ENCODE peak calls at places on chromosomes 12 and 14, in four cellular contexts. D, A, S and J are unnamed samples.

GRCh38 chr12:78209851-78210493 is 379.3 kb downstream of the NAV3 start:
- DNase-seq in D (no peak), A (no peak), S (peak), J (peak)

GRCh38 chr14:101225116-101225728 is 321.7 kb upstream of the RTL1 start:
- DNase-seq in D (no peak), A (no peak), S (no peak), J (no peak)

GRCh38 chr14:102527255-102528232 is 18.0 kb upstream of the ANKRD9 start:
- DNase-seq in D (no peak), A (no peak), S (no peak), J (no peak)

GRCh38 chr12:102571889-102572288 is 91.5 kb upstream of the IGF1 start:
- DNase-seq in D (no peak), A (no peak), S (no peak), J (no peak)

GRCh38 chr14:100828448-100828834 is 2.5 kb downstream of the MEG3 start:
- DNase-seq in D (no peak), A (no peak), S (no peak), J (no peak)

GRCh38 chr14:67666733-67667132 is 7.7 kb downstream of the VTI1B start:
- DNase-seq in D (no peak), A (no peak), S (no peak), J (no peak)

GRCh38 chr12:99959549-99960170 is 25.1 kb downstream of the ANKS1B start:
- DNase-seq in D (no peak), A (no peak), S (no peak), J (no peak)

GRCh38 chr12:107096571-107096970 is 3.2 kb upstream of the CRY1 start:
- DNase-seq in D (no peak), A (no peak), S (no peak), J (no peak)

GRCh38 chr14:105974902-105975301 is 448.5 kb downstream of the TMEM121 start:
- DNase-seq in D (peak), A (no peak), S (no peak), J (no peak)

GRCh38 chr12:58576071-58576470 is 344.2 kb downstream of the LRIG3 start:
- DNase-seq in D (no peak), A (no peak), S (no peak), J (no peak)

GRCh38 chr12:47557401-47557800 is 148.4 kb downstream of the RPAP3 start:
- DNase-seq in D (no peak), A (no peak), S (no peak), J (no peak)

GRCh38 chr14:68794130-68794855 is 1.4 kb upstream of the ZFP36L1 start:
- DNase-seq in D (peak), A (peak), S (no peak), J (no peak)

GRCh38 chr12:124005736-124006581 is 32.9 kb downstream of the ZNF664 start:
- DNase-seq in D (no peak), A (no peak), S (no peak), J (no peak)

GRCh38 chr14:54267172-54267571 is 129.6 kb upstream of the CDKN3 start:
- DNase-seq in D (no peak), A (no peak), S (no peak), J (no peak)

GRCh38 chr12:95959107-95959506 is 16.0 kb downstream of the AMDHD1 start:
- DNase-seq in D (no peak), A (no peak), S (no peak), J (peak)

GRCh38 chr14:104750658-104751057 is 2.3 kb upstream of the SIVA1 start:
- DNase-seq in D (no peak), A (no peak), S (no peak), J (no peak)

GRCh38 chr12:63985456-63985855 is 141.0 kb downstream of the SRGAP1 start:
- DNase-seq in D (no peak), A (no peak), S (no peak), J (no peak)

GRCh38 chr14:95134304-95134933 is 22.9 kb downstream of the DICER1 start:
- DNase-seq in D (no peak), A (no peak), S (no peak), J (no peak)

GRCh38 chr12:3136641-3137267 is 59.6 kb downstream of the TSPAN9 start:
- DNase-seq in D (no peak), A (no peak), S (no peak), J (no peak)

GRCh38 chr12:94941440-94941862 is 62.0 kb downstream of the NDUFA12 start:
- DNase-seq in D (peak), A (no peak), S (peak), J (peak)

GRCh38 chr12:130031571-130032189 is 127.9 kb upstream of the TMEM132D start:
- DNase-seq in D (peak), A (peak), S (peak), J (peak)

GRCh38 chr14:101903111-101903561 is 61.2 kb upstream of the DYNC1H1 start:
- DNase-seq in D (peak), A (no peak), S (no peak), J (no peak)

GRCh38 chr14:105168979-105169507 is 467 bp upstream of the JAG2 start:
- DNase-seq in D (peak), A (no peak), S (no peak), J (peak)

GRCh38 chr14:65255029-65255545 is 152.8 kb upstream of the MAX start:
- DNase-seq in D (no peak), A (no peak), S (no peak), J (no peak)

GRCh38 chr12:49296836-49297694 is 2.1 kb downstream of the PRPH start:
- DNase-seq in D (peak), A (no peak), S (peak), J (peak)

GRCh38 chr12:132739600-132740312 is 21.9 kb downstream of the ANKLE2 start:
- DNase-seq in D (no peak), A (no peak), S (no peak), J (no peak)

GRCh38 chr12:84508325-84508861 is 404.2 kb downstream of the SLC6A15 start:
- DNase-seq in D (no peak), A (no peak), S (no peak), J (no peak)

GRCh38 chr14:37709419-37710195 is 114.2 kb downstream of the TTC6 start:
- DNase-seq in D (no peak), A (no peak), S (no peak), J (no peak)

GRCh38 chr12:110750784-110751461 is 8.2 kb upstream of the PPP1CC start:
- DNase-seq in D (no peak), A (no peak), S (no peak), J (no peak)

GRCh38 chr14:67187210-67187609 is 2.0 kb upstream of the GARIN2 start:
- DNase-seq in D (no peak), A (no peak), S (no peak), J (no peak)

GRCh38 chr14:74583689-74584434 is 28.2 kb downstream of the LTBP2 start:
- DNase-seq in D (no peak), A (no peak), S (no peak), J (no peak)

GRCh38 chr14:93892923-93893549 is 34.1 kb upstream of the FAM181A start:
- DNase-seq in D (peak), A (peak), S (peak), J (peak)

GRCh38 chr12:57546438-57547365 is at the start of gene DCTN2:
- DNase-seq in D (peak), A (peak), S (peak), J (peak)

GRCh38 chr14:50667491-50668007 is 557 bp downstream of the SAV1 start:
- DNase-seq in D (no peak), A (no peak), S (no peak), J (peak)

GRCh38 chr12:89709994-89710872 is 1.6 kb upstream of the ATP2B1 start:
- DNase-seq in D (no peak), A (no peak), S (peak), J (no peak)